ENCODE peak calls at places on chromosome 3, in eight cellular contexts. I is tibial nerve, M is body of pancreas, Z is suprapubic skin, S is breast epithelium, X is H1, K is K562, Q is ovary. O is an unnamed sample.

GRCh38 chr3:192917508-192918274 is at the start of gene MB21D2:
- DNase-seq in K (peak; percentile 8), I (peak; percentile 40), M (peak; percentile 49), X (no peak), Q (peak; percentile 83), S (peak; percentile 43), Z (peak; percentile 83), O (peak; percentile 71)

GRCh38 chr3:10627884-10628572 is 122.6 kb upstream of the ATP2B2 start:
- DNase-seq in Q (no peak), M (no peak), I (no peak), S (no peak), Z (no peak), X (peak; percentile 21), K (no peak), O (no peak)

GRCh38 chr3:12679468-12679867 is 15.6 kb upstream of the RAF1 start:
- DNase-seq in I (no peak), M (no peak), K (no peak), X (no peak), S (no peak), Z (no peak), Q (no peak), O (no peak)

GRCh38 chr3:197236362-197236761 is 62.0 kb downstream of the DLG1 start:
- DNase-seq in X (no peak), M (no peak), S (no peak), I (no peak), Z (no peak), Q (no peak), K (no peak), O (no peak)

GRCh38 chr3:35665390-35666055 is 26.2 kb downstream of the ARPP21 start:
- DNase-seq in I (no peak), Q (no peak), K (no peak), M (no peak), S (no peak), Z (no peak), X (no peak), O (no peak)

GRCh38 chr3:122875547-122876127 is 80.8 kb downstream of the SLC49A4 start:
- DNase-seq in X (no peak), M (no peak), I (no peak), Q (no peak), Z (no peak), K (no peak), S (no peak), O (no peak)

GRCh38 chr3:169662215-169663070 is 1.1 kb downstream of the MECOM start:
- DNase-seq in Q (peak; percentile 31), S (no peak), Z (no peak), I (no peak), M (peak; percentile 88), K (peak; percentile 77), X (no peak), O (peak; percentile 58)

GRCh38 chr3:78660958-78661357 is 1106.8 kb downstream of the ROBO1 start:
- DNase-seq in I (no peak), Z (no peak), Q (peak; percentile 37), M (no peak), S (no peak), K (no peak), X (no peak), O (peak; percentile 52)

GRCh38 chr3:156226676-156227420 is 106.5 kb downstream of the KCNAB1 start:
- DNase-seq in I (no peak), K (no peak), Q (no peak), S (no peak), M (no peak), Z (no peak), X (no peak), O (no peak)

GRCh38 chr3:55341502-55342031 is 145.5 kb downstream of the WNT5A start:
- DNase-seq in X (no peak), K (no peak), S (no peak), M (no peak), Q (no peak), I (no peak), Z (no peak), O (no peak)

GRCh38 chr3:122794779-122795673 is at the start of gene SLC49A4:
- DNase-seq in I (peak; percentile 39), M (peak; percentile 81), X (peak; percentile 59), K (peak; percentile 78), Z (peak; percentile 84), Q (peak; percentile 74), S (peak; percentile 70), O (peak; percentile 85)

GRCh38 chr3:159877924-159878323 is 110.7 kb upstream of the IL12A start:
- DNase-seq in Z (no peak), Q (no peak), M (no peak), I (no peak), K (no peak), S (no peak), X (no peak), O (no peak)

GRCh38 chr3:170835346-170835745 is 34.6 kb downstream of the RPL22L1 start:
- DNase-seq in I (no peak), Q (no peak), X (no peak), Z (no peak), S (no peak), K (no peak), M (no peak), O (no peak)

GRCh38 chr3:171615742-171616141 is 155.5 kb upstream of the TNIK start:
- DNase-seq in Q (no peak), S (no peak), X (no peak), M (no peak), I (no peak), Z (no peak), K (no peak), O (no peak)

GRCh38 chr3:54032598-54032997 is 89.8 kb upstream of the CACNA2D3 start:
- DNase-seq in K (no peak), I (no peak), M (no peak), Q (no peak), S (no peak), Z (no peak), X (no peak), O (no peak)
- TF ChIP-seq POLR2A in K (no peak), I (no peak), M (no peak), Q (no peak), S (no peak), Z (no peak), X (no peak), O (no peak)

GRCh38 chr3:4823385-4823784 is 155.9 kb upstream of the BHLHE40 start:
- DNase-seq in Z (no peak), I (no peak), X (no peak), M (no peak), S (no peak), K (no peak), Q (no peak), O (no peak)
- H3K27me3 ChIP-seq in Z (no peaks in the 10 kb centered on the region), I (no peaks in the 10 kb centered on the region), X (no peaks in the 10 kb centered on the region), M (no peaks in the 10 kb centered on the region), S (no peaks in the 10 kb centered on the region), K (no peaks in the 10 kb centered on the region), Q (no peaks in the 10 kb centered on the region), O (no peaks in the 10 kb centered on the region)

GRCh38 chr3:15330031-15330596 is 2.3 kb downstream of the SH3BP5 start:
- DNase-seq in S (peak; percentile 67), Q (peak; percentile 88), I (peak; percentile 62), K (peak; percentile 48), M (no peak), X (no peak), Z (peak; percentile 88), O (peak; percentile 27)

GRCh38 chr3:15332405-15333098 is at the start of gene SH3BP5:
- DNase-seq in Q (peak; percentile 83), I (peak; percentile 64), M (peak; percentile 70), S (peak; percentile 71), Z (peak; percentile 88), X (no peak), K (peak; percentile 89), O (peak; percentile 84)

GRCh38 chr3:15333099-15333956 is 942 bp upstream of the SH3BP5 start:
- DNase-seq in K (peak; percentile 63), S (no peak), X (no peak), Z (no peak), Q (peak; percentile 78), M (no peak), I (no peak), O (no peak)

GRCh38 chr3:15331072-15331605 is 1.2 kb downstream of the SH3BP5 start:
- DNase-seq in I (no peak), Q (no peak), S (no peak), K (no peak), X (no peak), M (no peak), Z (no peak), O (no peak)

DNA sequence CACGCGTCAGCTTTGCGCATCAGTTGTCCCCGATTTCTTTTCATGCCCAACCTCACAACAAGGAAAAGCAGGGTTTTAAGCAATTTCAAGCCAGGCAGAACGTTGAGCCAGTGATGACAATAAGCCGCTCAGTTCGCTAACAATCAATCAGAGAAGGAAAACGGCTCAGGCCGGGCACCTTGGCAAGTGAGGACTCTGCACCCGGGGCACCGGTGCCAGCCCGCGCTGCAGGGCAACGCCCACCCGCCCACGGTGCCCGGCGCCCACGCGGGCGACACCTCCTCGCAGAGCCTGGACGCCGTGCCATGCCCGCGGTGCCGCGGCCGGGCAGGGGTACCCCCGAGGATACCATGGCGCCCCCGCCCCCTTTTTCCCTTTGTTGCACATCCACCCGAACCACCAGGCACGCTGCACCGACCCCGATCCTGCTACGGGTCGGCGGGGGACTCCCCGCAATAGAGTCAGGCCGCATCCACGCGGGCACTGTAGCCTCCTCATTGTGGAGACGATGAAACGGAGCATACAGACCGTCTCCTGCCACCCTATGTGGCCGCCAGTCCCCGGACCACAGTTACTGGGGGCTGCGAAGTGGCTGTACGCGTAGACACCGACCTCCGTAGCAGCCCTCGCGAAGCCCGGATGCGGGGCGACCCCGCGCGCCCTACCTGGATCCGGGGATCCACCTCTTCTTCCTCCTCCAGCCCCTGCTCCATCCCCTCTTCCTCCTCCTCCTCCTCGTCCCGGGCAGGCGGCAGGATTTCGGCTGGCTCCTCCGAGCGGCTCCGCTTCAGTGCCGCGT is 581 bp downstream of the SH3BP5 start:
- DNase-seq in M (peak; percentile 27), Z (no peak), I (no peak), X (no peak), K (no peak), S (no peak), Q (peak; percentile 63), O (peak; percentile 56)
- TF ChIP-seq POLR2A in M (no peak), Z (peak; percentile 42), I (no peak), X (no peak), K (no peak), S (no peak), Q (no peak), O (peak; percentile 32)

DNA sequence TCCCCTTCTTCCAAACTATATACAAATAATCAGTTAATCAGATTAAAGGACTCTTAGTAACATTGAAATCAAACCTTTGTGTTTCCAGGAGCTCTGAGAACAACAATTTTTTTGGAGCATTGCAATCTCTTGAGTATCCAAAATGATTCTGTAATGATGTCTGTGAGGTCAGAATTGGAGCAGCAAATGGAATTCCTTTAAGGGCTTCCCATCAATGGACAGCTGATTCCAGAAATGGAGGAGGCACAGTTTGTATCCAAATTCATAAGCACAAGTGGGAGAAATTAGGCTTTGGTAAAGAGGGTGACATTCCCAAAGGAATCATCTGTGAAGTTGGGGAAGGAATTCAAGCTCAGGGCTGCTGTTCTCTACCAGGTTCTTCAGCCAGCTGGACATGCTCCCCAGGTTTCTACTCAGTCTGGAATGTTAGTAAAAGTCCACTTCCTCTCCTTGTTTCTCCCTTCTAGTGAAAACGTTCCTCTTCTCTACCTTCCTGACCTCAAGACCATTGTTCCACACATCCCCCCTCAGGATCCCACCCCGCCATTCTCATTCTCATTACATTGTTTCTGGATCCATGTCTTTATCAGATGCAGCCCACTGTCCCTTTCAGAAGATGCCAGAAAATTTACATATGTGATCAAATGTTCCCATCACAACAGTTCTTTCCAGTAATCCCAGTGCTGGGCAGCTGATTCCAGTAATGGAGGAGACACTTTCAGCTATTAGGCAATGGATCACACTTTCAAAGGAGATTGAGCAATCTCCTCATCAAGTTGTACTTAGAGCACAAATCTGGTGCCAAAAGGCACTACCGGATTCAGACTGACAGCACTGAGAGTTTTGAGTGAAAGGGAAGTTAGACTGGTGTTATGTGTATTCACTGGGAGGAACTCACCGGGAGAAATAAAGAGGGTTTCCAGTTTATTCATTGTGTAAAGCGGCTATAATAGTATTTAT is 391.3 kb upstream of the TPRG1 start:
- DNase-seq in S (peak; percentile 24), X (no peak), K (no peak), Z (no peak), Q (peak; percentile 28), I (no peak), M (no peak), O (peak; percentile 31)
- H3K27me3 ChIP-seq in S (no peaks in the 10 kb centered on the region), X (no peaks in the 10 kb centered on the region), K (no peaks in the 10 kb centered on the region), Z (no peaks in the 10 kb centered on the region), Q (no peaks in the 10 kb centered on the region), I (no peaks in the 10 kb centered on the region), M (no peaks in the 10 kb centered on the region), O (no peaks in the 10 kb centered on the region)